ENCODE peak calls at places on chromosomes 4 and X, in four cellular contexts. I is psoas muscle; G is NCI-H510A; N is activated CD4-positive, alpha-beta T cell treated with anti-CD3 and anti-CD28 coated beads, Interleukin-2, amount 50 U/mL, for 24 hours. F is an unnamed sample.

GRCh38 chrX:12118134-12118533 is 20.1 kb upstream of the FRMPD4 start:
- DNase-seq in I (no peak), G (no peak), N (no peak), F (peak; percentile 69)

GRCh38 chr4:83216856-83217683 is 67.5 kb downstream of the COQ2 start:
- DNase-seq in I (no peak), G (no peak), N (no peak), F (no peak)

GRCh38 chr4:138178566-138178965 is 63.6 kb downstream of the SLC7A11 start:
- DNase-seq in I (no peak), G (no peak), N (no peak), F (peak; percentile 18)

GRCh38 chrX:39613508-39613921 is 484.2 kb downstream of the BCOR start:
- DNase-seq in I (peak; percentile 70), G (peak; percentile 49), N (peak; percentile 8), F (no peak)

GRCh38 chr4:128440923-128441322 is 153.3 kb upstream of the PGRMC2 start:
- DNase-seq in I (no peak), G (no peak), N (no peak), F (no peak)

GRCh38 chr4:8740666-8741395 is 130.8 kb downstream of the HMX1 start:
- DNase-seq in I (no peak), G (no peak), N (no peak), F (no peak)

GRCh38 chr4:1104647-1105046 is 8.7 kb downstream of the RNF212 start:
- DNase-seq in I (no peak), G (no peak), N (no peak), F (no peak)

GRCh38 chrX:15274946-15275345 is 5.1 kb upstream of the ASB9 start:
- DNase-seq in I (no peak), G (no peak), N (no peak), F (no peak)

GRCh38 chr4:123661080-123661737 is 264.6 kb downstream of the SPRY1 start:
- DNase-seq in I (no peak), G (no peak), N (no peak), F (peak; percentile 26)

GRCh38 chrX:39948564-39948963 is 149.2 kb downstream of the BCOR start:
- DNase-seq in I (no peak), G (no peak), N (no peak), F (no peak)

GRCh38 chrX:7330971-7331746 is 183.2 kb upstream of the PUDP start:
- DNase-seq in I (no peak), G (no peak), N (no peak), F (peak; percentile 89)

GRCh38 chr4:127479031-127479622 is 153.6 kb upstream of the INTU start:
- DNase-seq in I (no peak), G (no peak), N (no peak), F (peak; percentile 71)

GRCh38 chr4:1368421-1369090 is 21.5 kb downstream of the UVSSA start:
- DNase-seq in I (no peak), G (no peak), N (no peak), F (no peak)

GRCh38 chr4:124647599-124647998 is 64.9 kb downstream of the ANKRD50 start:
- DNase-seq in I (no peak), G (no peak), N (no peak), F (no peak)

GRCh38 chrX:135535077-135535630 is 14.7 kb downstream of the INTS6L start:
- DNase-seq in I (no peak), G (no peak), N (no peak), F (no peak)

GRCh38 chr4:77903186-77903585 is 40.6 kb downstream of the MRPL1 start:
- DNase-seq in I (no peak), G (no peak), N (no peak), F (no peak)

GRCh38 chr4:61246003-61246402 is 45.9 kb downstream of the ADGRL3 start:
- DNase-seq in I (no peak), G (no peak), N (no peak), F (peak; percentile 63)

GRCh38 chr4:121822796-121823504 is 733 bp downstream of the CCNA2 start:
- DNase-seq in I (no peak), G (peak; percentile 0), N (peak; percentile 7), F (peak; percentile 37)

GRCh38 chrX:43750248-43750676 is 94.2 kb downstream of the MAOA start:
- DNase-seq in I (peak; percentile 49), G (peak; percentile 40), N (no peak), F (peak; percentile 46)

GRCh38 chrX:11430266-11430665 is 137.1 kb downstream of the AMELX start:
- DNase-seq in I (no peak), G (no peak), N (no peak), F (peak; percentile 14)

GRCh38 chr4:84681488-84682274 is 98.8 kb downstream of the CDS1 start:
- DNase-seq in I (no peak), G (no peak), N (no peak), F (peak; percentile 90)

GRCh38 chr4:95830647-95831046 is 9.2 kb upstream of the PDHA2 start:
- DNase-seq in I (no peak), G (no peak), N (no peak), F (no peak)

GRCh38 chr4:99651811-99652545 is 5.7 kb downstream of the C4orf54 start:
- DNase-seq in I (peak; percentile 55), G (no peak), N (no peak), F (no peak)

GRCh38 chr4:14196141-14196540 is 568.6 kb upstream of the BOD1L1 start:
- DNase-seq in I (no peak), G (no peak), N (no peak), F (peak; percentile 79)

GRCh38 chrX:128800138-128800537 is 723.2 kb downstream of the SMARCA1 start:
- DNase-seq in I (no peak), G (no peak), N (no peak), F (no peak)

GRCh38 chr4:85728471-85728870 is 253.5 kb downstream of the ARHGAP24 start:
- DNase-seq in I (no peak), G (no peak), N (no peak), F (no peak)

GRCh38 chrX:72273718-72274117 is 3.3 kb downstream of the RPS4X start:
- DNase-seq in I (no peak), G (no peak), N (no peak), F (no peak)

GRCh38 chr4:82358773-82359324 is 14.9 kb downstream of the HNRNPD start:
- DNase-seq in I (no peak), G (no peak), N (no peak), F (no peak)

GRCh38 chr4:7785017-7785416 is 154.6 kb downstream of the AFAP1 start:
- DNase-seq in I (no peak), G (no peak), N (no peak), F (peak; percentile 95)

GRCh38 chrX:35292522-35292921 is 349.9 kb downstream of the FAM47B start:
- DNase-seq in I (no peak), G (no peak), N (no peak), F (no peak)

GRCh38 chr4:38815879-38816782 is 11.5 kb upstream of the TLR1 start:
- DNase-seq in I (no peak), G (no peak), N (no peak), F (peak; percentile 30)